ENCODE peak calls at places on chromosomes 12 and 14, in nine cellular contexts. T is ovary, M is dorsolateral prefrontal cortex, D is BJ, G is AG09309, V is fibroblast of villous mesenchyme, I is foreskin fibroblast, F is fibroblast of pulmonary artery, X is AG10803. U is an unnamed sample.

GRCh38 chr12:53659011-53659551 is 16.8 kb downstream of the ATP5MC2 start:
- DNase-seq in T (peak; percentile 39), M (peak; percentile 73), D (no peak), G (no peak), V (peak; percentile 32), I (peak; percentile 75), F (peak; percentile 93), X (peak; percentile 77), U (peak; percentile 73)

GRCh38 chr12:131929530-131930456 is 717 bp downstream of the PUS1 start:
- DNase-seq in T (no peak), M (no peak), D (no peak), G (no peak), V (no peak), I (no peak), F (no peak), X (peak; percentile 12), U (no peak)

GRCh38 chr12:107352347-107353081 is 259.2 kb upstream of the CRY1 start:
- DNase-seq in T (no peak), M (no peak), D (no peak), G (no peak), V (no peak), I (no peak), F (no peak), X (no peak), U (no peak)

GRCh38 chr12:105257321-105257728 is 21.4 kb upstream of the APPL2 start:
- DNase-seq in T (no peak), M (no peak), D (peak; percentile 86), G (peak; percentile 68), V (peak; percentile 71), I (peak; percentile 80), F (peak; percentile 62), X (peak; percentile 97), U (peak; percentile 75)

GRCh38 chr14:104363891-104364760 is 215.4 kb upstream of the C14orf180 start:
- DNase-seq in T (no peak), M (no peak), D (no peak), G (no peak), V (no peak), I (no peak), F (no peak), X (no peak), U (no peak)

GRCh38 chr12:4518106-4518728 is 20.5 kb upstream of the RAD51AP1 start:
- DNase-seq in T (no peak), M (no peak), D (peak; percentile 22), G (no peak), V (peak; percentile 53), I (peak; percentile 34), F (peak; percentile 62), X (peak; percentile 54), U (peak; percentile 32)

GRCh38 chr14:33165144-33165925 is 226.7 kb downstream of the NPAS3 start:
- DNase-seq in T (no peak), M (no peak), D (peak; percentile 26), G (no peak), V (peak; percentile 44), I (no peak), F (peak; percentile 4), X (no peak), U (no peak)

GRCh38 chr12:40515041-40515825 is 177.0 kb upstream of the CNTN1 start:
- DNase-seq in T (no peak), M (no peak), D (no peak), G (no peak), V (peak; percentile 4), I (no peak), F (peak; percentile 1), X (peak; percentile 30), U (no peak)

GRCh38 chr14:33065634-33066033 is 127.0 kb downstream of the NPAS3 start:
- DNase-seq in T (no peak), M (no peak), D (no peak), G (no peak), V (no peak), I (no peak), F (no peak), X (no peak), U (no peak)

GRCh38 chr12:96171905-96172304 is 22.3 kb upstream of the ELK3 start:
- DNase-seq in T (no peak), M (no peak), D (no peak), G (no peak), V (no peak), I (no peak), F (no peak), X (no peak), U (no peak)

GRCh38 chr14:89266754-89267153 is 150.3 kb downstream of the FOXN3 start:
- DNase-seq in T (no peak), M (no peak), D (no peak), G (no peak), V (no peak), I (no peak), F (no peak), X (peak; percentile 9), U (no peak)

GRCh38 chr12:45483571-45483970 is 245.9 kb upstream of the ARID2 start:
- DNase-seq in T (peak; percentile 23), M (no peak), D (no peak), G (no peak), V (no peak), I (no peak), F (peak; percentile 24), X (peak; percentile 28), U (peak; percentile 2)

GRCh38 chr14:66240112-66240511 is 246.1 kb upstream of the CCDC196 start:
- DNase-seq in T (no peak), M (no peak), D (no peak), G (no peak), V (no peak), I (no peak), F (peak; percentile 0), X (no peak), U (peak; percentile 4)

DNA sequence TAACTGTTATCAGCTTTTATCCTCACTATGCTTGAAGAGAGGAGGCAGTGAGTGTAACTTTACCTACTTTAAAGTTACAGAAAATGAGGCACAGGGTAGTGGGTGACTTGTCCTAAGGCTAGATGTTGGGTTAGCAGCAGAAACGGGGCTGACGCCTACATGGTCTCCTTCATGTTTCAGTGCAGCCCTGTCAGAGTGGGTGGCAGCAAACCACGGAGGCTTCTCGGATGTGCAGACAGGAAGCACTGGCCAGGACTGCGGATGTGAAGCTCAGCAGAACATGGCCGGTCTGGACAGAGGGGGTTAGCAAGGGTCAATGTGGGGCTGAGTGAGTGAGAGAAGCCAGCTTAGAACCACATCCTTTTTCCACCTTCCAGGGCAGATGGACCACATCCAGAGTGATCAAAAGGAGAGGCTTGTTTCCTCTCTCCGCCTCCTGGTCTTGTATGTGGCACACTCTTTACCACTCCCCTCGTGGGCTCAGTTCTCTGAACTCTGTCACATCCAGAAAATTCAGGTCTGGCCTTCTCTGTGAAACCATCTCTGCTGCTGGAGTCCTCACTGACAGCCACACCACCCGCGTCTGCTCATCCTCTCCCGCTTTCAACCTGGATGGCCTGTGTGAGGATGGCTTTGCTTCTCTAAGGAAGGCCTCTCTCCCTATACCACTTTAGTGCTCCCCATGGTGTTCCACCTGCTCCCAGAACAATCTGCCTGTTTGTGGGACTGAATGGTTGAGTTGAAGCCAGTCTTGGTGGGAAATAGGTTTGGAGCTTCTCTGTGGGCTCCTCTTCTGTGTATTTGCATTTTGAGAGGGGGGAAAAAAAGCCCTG is 14.1 kb downstream of the SUSD6 start:
- DNase-seq in T (no peak), M (peak; percentile 58), D (no peak), G (no peak), V (peak; percentile 59), I (peak; percentile 27), F (peak; percentile 42), X (peak; percentile 20), U (no peak)
- H3K4me3 ChIP-seq in T (no peak overlapping the region), M (peak overlapping the region; percentile 5), D (no peak overlapping the region), G (no peak overlapping the region), V (no peak overlapping the region), I (no peak overlapping the region), F (no peak overlapping the region), X (no peak overlapping the region), U (no peak overlapping the region)

GRCh38 chr14:74573421-74574091 is 38.5 kb downstream of the LTBP2 start:
- DNase-seq in T (no peak), M (no peak), D (no peak), G (no peak), V (no peak), I (no peak), F (no peak), X (no peak), U (no peak)
- H3K4me3 ChIP-seq in T (no peak overlapping the region), M (no peak overlapping the region), D (no peak overlapping the region), G (no peak overlapping the region), V (no peak overlapping the region), I (no peak overlapping the region), F (no peak overlapping the region), X (no peak overlapping the region), U (no peak overlapping the region)

GRCh38 chr14:90962505-90962904 is 97.9 kb downstream of the RPS6KA5 start:
- DNase-seq in T (no peak), M (no peak), D (no peak), G (no peak), V (no peak), I (no peak), F (no peak), X (no peak), U (no peak)

GRCh38 chr14:90966493-90966892 is 93.9 kb downstream of the RPS6KA5 start:
- DNase-seq in T (no peak), M (no peak), D (no peak), G (no peak), V (no peak), I (no peak), F (no peak), X (no peak), U (no peak)

GRCh38 chr14:90965765-90966164 is 94.7 kb downstream of the RPS6KA5 start:
- DNase-seq in T (no peak), M (no peak), D (no peak), G (no peak), V (no peak), I (no peak), F (no peak), X (no peak), U (no peak)

GRCh38 chr14:90960818-90961217 is 99.6 kb downstream of the RPS6KA5 start:
- DNase-seq in T (no peak), M (no peak), D (no peak), G (no peak), V (no peak), I (no peak), F (no peak), X (no peak), U (no peak)

GRCh38 chr14:90963343-90963742 is 97.1 kb downstream of the RPS6KA5 start:
- DNase-seq in T (no peak), M (no peak), D (no peak), G (no peak), V (no peak), I (no peak), F (no peak), X (no peak), U (no peak)
- H3K4me3 ChIP-seq in T (no peak overlapping the region), M (no peak overlapping the region), D (no peak overlapping the region), G (no peak overlapping the region), V (no peak overlapping the region), I (no peak overlapping the region), F (no peak overlapping the region), X (no peak overlapping the region), U (no peak overlapping the region)

DNA sequence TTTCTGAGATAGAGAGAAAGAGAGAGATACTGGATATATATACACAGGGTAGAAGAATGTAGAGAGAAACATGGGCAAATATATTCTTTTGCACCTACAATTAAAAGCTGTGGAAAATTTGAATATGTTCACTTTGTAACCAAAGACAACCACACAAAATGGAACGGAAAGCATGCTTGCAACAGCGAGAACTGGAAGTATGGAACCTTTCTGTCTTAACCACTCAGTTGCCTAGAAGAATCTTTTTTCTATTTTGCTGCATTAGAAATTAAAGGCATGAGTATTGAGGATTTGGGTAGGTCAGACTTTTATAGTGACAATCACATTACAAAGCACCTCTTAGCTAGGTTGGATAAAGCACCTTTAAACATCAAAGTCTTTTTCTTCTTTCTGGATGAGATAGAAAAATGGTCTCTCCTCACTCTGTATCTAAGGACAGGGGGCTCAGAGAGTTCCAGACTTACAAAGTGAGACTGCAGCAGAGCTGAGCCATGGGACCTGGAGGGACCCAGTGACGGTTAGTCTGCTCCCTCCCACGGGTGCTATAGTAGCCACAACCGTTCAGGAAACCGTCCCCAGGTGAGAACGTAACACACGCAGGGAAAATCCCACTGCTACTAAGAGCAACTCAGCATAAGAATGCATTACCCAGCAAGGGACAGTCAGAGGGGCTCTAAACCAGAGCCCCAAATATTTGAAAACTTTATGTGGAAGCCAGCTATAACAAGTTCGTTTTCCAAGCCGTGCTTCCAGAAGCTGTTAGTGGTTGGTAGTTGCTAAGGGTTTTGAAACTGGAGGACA is 97.1 kb downstream of the DAD1 start:
- DNase-seq in T (no peak), M (no peak), D (no peak), G (no peak), V (no peak), I (no peak), F (no peak), X (no peak), U (no peak)
- H3K4me3 ChIP-seq in T (no peak overlapping the region), M (no peak overlapping the region), D (no peak overlapping the region), G (no peak overlapping the region), V (no peak overlapping the region), I (no peak overlapping the region), F (no peak overlapping the region), X (no peak overlapping the region), U (no peak overlapping the region)

U was measured in skeletal muscle cell.